ENCODE peak calls at places on chromosomes 6 and 20, in six cellular contexts. W is OCI-LY7, I is SK-N-SH, H is hepatocyte, N is GM23338, X is PC-3. R is an unnamed sample.

GRCh38 chr6:78910611-78911134 is 43.3 kb downstream of the IRAK1BP1 start:
- DNase-seq in N (peak; percentile 84), H (peak; percentile 29), X (no peak), I (peak; percentile 26), W (no peak), R (peak; percentile 78)

GRCh38 chr20:370151-370600 is 10.4 kb upstream of the TRIB3 start:
- DNase-seq in I (no peak), W (no peak), X (peak; percentile 94), H (peak; percentile 61), N (no peak), R (no peak)

GRCh38 chr6:21987501-21987957 is 309.3 kb downstream of the PRL start:
- DNase-seq in N (peak; percentile 66), X (peak; percentile 75), H (peak; percentile 90), W (no peak), I (peak; percentile 63), R (peak; percentile 29)

GRCh38 chr6:84224251-84224650 is 3.2 kb downstream of the CEP162 start:
- DNase-seq in H (no peak), N (no peak), X (no peak), W (no peak), I (no peak), R (no peak)

GRCh38 chr6:154071711-154072110 is 32.7 kb downstream of the OPRM1 start:
- DNase-seq in N (no peak), H (no peak), W (no peak), X (no peak), I (no peak), R (no peak)

GRCh38 chr6:139166956-139167313 is 32.1 kb downstream of the HECA start:
- DNase-seq in I (no peak), N (no peak), X (no peak), W (no peak), H (no peak), R (no peak)

GRCh38 chr6:20882014-20882413 is 347.8 kb downstream of the CDKAL1 start:
- DNase-seq in I (no peak), X (no peak), H (no peak), W (no peak), N (peak; percentile 87), R (no peak)

GRCh38 chr6:166419268-166419667 is 36.5 kb upstream of the MPC1 start:
- DNase-seq in N (no peak), I (no peak), X (peak; percentile 36), H (no peak), W (peak; percentile 47), R (no peak)

GRCh38 chr6:36139991-36140710 is 9.8 kb downstream of the MAPK13 start:
- DNase-seq in H (no peak), X (no peak), W (peak; percentile 34), N (peak; percentile 22), I (no peak), R (no peak)

GRCh38 chr6:47168176-47168575 is 126.0 kb upstream of the ADGRF1 start:
- DNase-seq in W (no peak), X (peak; percentile 98), H (peak; percentile 74), I (no peak), N (no peak), R (no peak)

GRCh38 chr6:111696814-111697213 is 91.1 kb upstream of the TRAF3IP2 start:
- DNase-seq in X (no peak), H (no peak), W (no peak), I (no peak), N (no peak), R (no peak)

GRCh38 chr6:88586371-88587157 is 376.9 kb downstream of the RNGTT start:
- DNase-seq in I (no peak), W (no peak), H (no peak), X (peak; percentile 1), N (no peak), R (peak; percentile 13)

GRCh38 chr6:159700970-159701369 is 7.9 kb upstream of the SOD2 start:
- DNase-seq in X (no peak), W (peak; percentile 60), I (no peak), N (no peak), H (no peak), R (no peak)

GRCh38 chr6:69868252-69868804 is 2.0 kb downstream of the COL19A1 start:
- DNase-seq in N (peak; percentile 17), H (no peak), W (no peak), X (no peak), I (no peak), R (no peak)

GRCh38 chr6:2817778-2818443 is 23.8 kb downstream of the SERPINB1 start:
- DNase-seq in N (no peak), W (no peak), I (no peak), H (no peak), X (peak; percentile 93), R (no peak)

GRCh38 chr6:138818496-138819194 is 22.8 kb downstream of the ECT2L start:
- DNase-seq in I (no peak), N (peak; percentile 17), X (peak; percentile 61), W (peak; percentile 69), H (no peak), R (no peak)

GRCh38 chr6:14144678-14145113 is 27.1 kb downstream of the CD83 start:
- DNase-seq in X (peak; percentile 77), H (peak; percentile 85), N (peak; percentile 94), I (peak; percentile 82), W (peak; percentile 80), R (peak; percentile 88)

GRCh38 chr6:20426177-20427082 is 24.8 kb downstream of the E2F3 start:
- DNase-seq in H (no peak), X (no peak), W (no peak), I (no peak), N (no peak), R (no peak)

GRCh38 chr6:127120109-127120786 is 1.8 kb downstream of the RSPO3 start:
- DNase-seq in N (peak; percentile 49), I (peak; percentile 34), H (peak; percentile 18), X (no peak), W (no peak), R (peak; percentile 37)

GRCh38 chr6:127119361-127120108 is 1.1 kb downstream of the RSPO3 start:
- DNase-seq in X (no peak), H (peak; percentile 29), W (no peak), I (peak; percentile 48), N (peak; percentile 77), R (peak; percentile 69)

GRCh38 chr6:127118505-127119360 is at the start of gene RSPO3:
- DNase-seq in X (no peak), H (peak; percentile 44), N (peak; percentile 72), W (no peak), I (peak; percentile 44), R (peak; percentile 63)

GRCh38 chr6:127121637-127121960 is 3.1 kb downstream of the RSPO3 start:
- DNase-seq in W (no peak), H (no peak), X (no peak), I (no peak), N (no peak), R (no peak)

DNA sequence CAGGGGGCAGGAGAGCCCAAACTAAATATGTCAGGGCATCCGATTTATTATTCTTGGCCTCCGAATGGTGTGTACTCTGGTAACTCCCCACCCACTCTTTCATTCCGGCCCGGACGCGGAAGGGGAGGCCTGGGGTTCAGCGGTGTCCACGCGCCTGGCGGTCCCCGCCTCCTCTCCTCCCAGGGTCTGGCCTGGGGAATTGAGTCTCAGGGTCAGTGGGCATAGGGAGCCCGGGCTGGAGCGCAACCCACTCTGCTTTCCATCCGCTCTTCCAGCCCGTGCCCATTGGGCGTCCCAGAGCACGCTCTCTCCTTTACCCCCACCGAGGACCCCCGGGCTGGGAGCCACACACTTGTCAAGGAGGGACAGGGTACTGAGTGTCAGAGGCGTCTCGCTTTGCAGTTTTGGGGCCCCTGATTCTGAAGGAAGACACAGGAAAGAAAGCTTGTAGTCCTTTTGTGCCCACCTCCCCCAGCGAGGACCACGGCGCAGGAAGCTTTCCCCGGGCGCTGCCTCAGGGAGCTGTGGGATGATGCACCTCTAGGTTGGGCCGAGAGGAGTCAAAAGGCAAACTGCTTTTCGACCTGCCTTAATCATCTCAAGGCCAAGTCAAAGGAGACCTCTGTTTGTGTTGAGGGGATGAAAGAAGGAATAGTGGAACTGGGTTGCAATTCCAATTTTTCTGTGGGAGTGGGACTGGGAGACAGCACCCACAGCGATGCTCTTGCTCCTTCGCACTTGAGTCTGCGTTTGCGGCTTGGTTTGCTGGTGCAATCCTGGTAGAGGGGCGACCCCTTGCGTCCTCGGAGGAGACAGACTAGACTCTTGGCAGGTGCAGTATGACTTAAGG is 2.5 kb downstream of the RSPO3 start:
- DNase-seq in H (peak; percentile 87), I (peak; percentile 73), X (peak; percentile 64), N (peak; percentile 87), W (peak; percentile 43), R (peak; percentile 89)
- H3K4me2 ChIP-seq in H (peak overlapping the region; percentile 93), I (no peak overlapping the region), X (peak overlapping the region; percentile 74), N (peak overlapping the region; percentile 94), W (no peak overlapping the region), R (peak overlapping the region; percentile 99)

GRCh38 chr6:103273048-103273447 is 1586.7 kb downstream of the HACE1 start:
- DNase-seq in X (peak; percentile 52), I (peak; percentile 23), W (peak; percentile 17), H (peak; percentile 52), N (peak; percentile 62), R (peak; percentile 51)
- TF ChIP-seq CTCF in X (peak; percentile 56), I (peak; percentile 49), W (peak; percentile 60), H (peak; percentile 64), N (peak; percentile 60), R (peak; percentile 66)

GRCh38 chr6:108711094-108711493 is 137.1 kb upstream of the ARMC2 start:
- DNase-seq in X (no peak), N (no peak), W (no peak), I (no peak), H (no peak), R (no peak)

GRCh38 chr6:108711831-108712230 is 136.4 kb upstream of the ARMC2 start:
- DNase-seq in N (no peak), I (no peak), H (no peak), X (no peak), W (no peak), R (no peak)

GRCh38 chr6:108710046-108710445 is 138.2 kb upstream of the ARMC2 start:
- DNase-seq in W (no peak), I (no peak), X (no peak), N (no peak), H (no peak), R (no peak)

GRCh38 chr6:108712946-108713345 is 135.3 kb upstream of the ARMC2 start:
- DNase-seq in N (no peak), I (no peak), H (no peak), X (peak; percentile 48), W (no peak), R (no peak)

GRCh38 chr6:108710560-108710959 is 137.7 kb upstream of the ARMC2 start:
- DNase-seq in X (no peak), I (no peak), N (no peak), H (no peak), W (no peak), R (no peak)
- TF ChIP-seq EZH2phosphoT487 in X (no peak), I (no peak), N (no peak), H (no peak), W (no peak), R (no peak)

DNA sequence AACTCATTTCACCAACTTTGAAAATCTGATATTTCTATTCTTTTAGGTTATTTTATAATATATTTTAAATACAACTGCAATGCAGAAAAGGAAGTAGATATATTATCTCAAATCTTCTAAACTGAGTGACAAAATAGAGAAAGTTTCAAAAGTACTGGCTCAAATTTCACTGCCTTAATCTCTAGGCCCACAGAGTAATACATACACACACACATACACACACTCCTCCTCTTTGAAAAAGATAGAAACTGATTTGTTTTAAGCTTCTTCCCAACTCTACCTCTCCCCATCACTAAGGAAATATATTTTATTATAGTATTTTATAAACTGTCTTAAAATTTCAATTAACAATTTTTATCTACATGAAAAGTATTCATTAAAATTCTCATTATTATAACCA is 36.2 kb downstream of the ARHGAP18 start:
- DNase-seq in W (no peak), H (no peak), I (no peak), X (peak; percentile 24), N (no peak), R (no peak)
- H3K4me2 ChIP-seq in W (no peak overlapping the region), H (no peak overlapping the region), I (peak overlapping the region; percentile 67), X (peak overlapping the region; percentile 91), N (no peak overlapping the region), R (no peak overlapping the region)

R was measured in neural progenitor cell.